ENCODE peak calls at places on chromosome 10, in seven cellular contexts. S is GM12878, V is SK-N-SH, P is K562, U is H1, J is HepG2, I is HCT116. X is an unnamed sample.

GRCh38 chr10:125823663-125824251 is 411 bp downstream of the BCCIP start:
- DNase-seq in S (no peak), V (peak; percentile 11), P (no peak), U (no peak), J (no peak), I (no peak), X (no peak)

GRCh38 chr10:91632671-91633550 is at the start of gene PPP1R3C:
- DNase-seq in S (no peak), V (peak; percentile 93), P (no peak), U (peak; percentile 73), J (peak; percentile 87), I (no peak), X (peak; percentile 45)

GRCh38 chr10:87657370-87657769 is 2.3 kb upstream of the PAPSS2 start:
- DNase-seq in S (no peak), V (no peak), P (no peak), U (no peak), J (no peak), I (no peak), X (no peak)

GRCh38 chr10:99694171-99694570 is 34.9 kb downstream of the ENTPD7 start:
- DNase-seq in S (no peak), V (no peak), P (no peak), U (no peak), J (no peak), I (no peak), X (no peak)

GRCh38 chr10:69629519-69629896 is 539 bp upstream of the FAM241B start:
- DNase-seq in S (no peak), V (no peak), P (peak; percentile 9), U (no peak), J (no peak), I (no peak), X (no peak)

GRCh38 chr10:28845009-28845682 is 167.8 kb downstream of the BAMBI start:
- DNase-seq in S (no peak), V (no peak), P (no peak), U (no peak), J (no peak), I (no peak), X (no peak)

GRCh38 chr10:2278391-2278790 is 541.1 kb upstream of the ADARB2 start:
- DNase-seq in S (no peak), V (no peak), P (no peak), U (no peak), J (no peak), I (no peak), X (no peak)

GRCh38 chr10:58704226-58705200 is 191.8 kb downstream of the BICC1 start:
- DNase-seq in S (no peak), V (no peak), P (no peak), U (no peak), J (no peak), I (no peak), X (no peak)

GRCh38 chr10:22053048-22053447 is 49.5 kb upstream of the DNAJC1 start:
- DNase-seq in S (no peak), V (no peak), P (peak; percentile 18), U (no peak), J (peak; percentile 49), I (no peak), X (no peak)

GRCh38 chr10:93415693-93416092 is 66.4 kb downstream of the MYOF start:
- DNase-seq in S (no peak), V (no peak), P (no peak), U (no peak), J (no peak), I (no peak), X (peak; percentile 31)

GRCh38 chr10:111175786-111176185 is 99.0 kb downstream of the ADRA2A start:
- DNase-seq in S (no peak), V (peak; percentile 63), P (peak; percentile 23), U (no peak), J (no peak), I (no peak), X (no peak)

GRCh38 chr10:33460461-33461294 is 126.2 kb upstream of the NRP1 start:
- DNase-seq in S (no peak), V (no peak), P (no peak), U (no peak), J (no peak), I (no peak), X (no peak)

GRCh38 chr10:30028452-30029045 is 30.8 kb downstream of the JCAD start:
- DNase-seq in S (no peak), V (no peak), P (no peak), U (no peak), J (no peak), I (no peak), X (no peak)

GRCh38 chr10:99766282-99766681 is 16.2 kb upstream of the ABCC2 start:
- DNase-seq in S (peak; percentile 50), V (no peak), P (no peak), U (no peak), J (no peak), I (no peak), X (no peak)

GRCh38 chr10:78896169-78896931 is 172.4 kb upstream of the ZMIZ1 start:
- DNase-seq in S (no peak), V (no peak), P (no peak), U (no peak), J (no peak), I (no peak), X (no peak)

GRCh38 chr10:23459323-23459939 is 20.6 kb downstream of the OTUD1 start:
- DNase-seq in S (no peak), V (no peak), P (no peak), U (no peak), J (no peak), I (no peak), X (no peak)

GRCh38 chr10:23457632-23458417 is 18.9 kb downstream of the OTUD1 start:
- DNase-seq in S (no peak), V (no peak), P (no peak), U (no peak), J (no peak), I (no peak), X (no peak)

GRCh38 chr10:23467024-23467423 is 28.1 kb downstream of the OTUD1 start:
- DNase-seq in S (no peak), V (no peak), P (no peak), U (no peak), J (no peak), I (no peak), X (no peak)

GRCh38 chr10:23467548-23467947 is 28.7 kb downstream of the OTUD1 start:
- DNase-seq in S (no peak), V (no peak), P (no peak), U (no peak), J (no peak), I (no peak), X (no peak)

DNA sequence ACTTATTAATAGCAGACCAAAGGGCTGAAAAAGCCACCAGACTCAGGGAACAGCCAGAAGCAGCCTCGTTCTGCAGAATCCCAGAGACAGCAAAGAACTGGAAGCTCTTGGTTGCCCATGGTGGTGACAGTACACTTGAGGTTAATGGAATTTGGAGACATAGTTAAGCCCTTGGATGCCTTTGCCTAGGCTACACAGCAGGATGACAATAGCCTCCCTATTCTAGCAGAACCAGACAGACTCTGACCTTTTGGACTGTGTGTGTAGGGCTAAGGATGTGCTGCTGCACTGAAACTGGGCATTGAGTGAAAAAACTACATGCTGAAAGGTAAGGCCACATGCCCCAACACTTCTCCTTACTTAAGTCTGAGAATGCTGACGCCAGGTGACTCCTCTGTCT is 22.7 kb downstream of the OTUD1 start:
- DNase-seq in S (no peak), V (no peak), P (no peak), U (no peak), J (peak; percentile 84), I (no peak), X (no peak)
- TF ChIP-seq JUND in S (no peak), V (no peak), P (no peak), U (no peak), J (no peak), I (no peak), X (no peak)

GRCh38 chr10:113151178-113151577 is 201.1 kb downstream of the TCF7L2 start:
- DNase-seq in S (no peak), V (no peak), P (no peak), U (no peak), J (no peak), I (no peak), X (no peak)
- TF ChIP-seq JUND in S (no peak), V (no peak), P (no peak), U (no peak), J (no peak), I (no peak), X (no peak)

DNA sequence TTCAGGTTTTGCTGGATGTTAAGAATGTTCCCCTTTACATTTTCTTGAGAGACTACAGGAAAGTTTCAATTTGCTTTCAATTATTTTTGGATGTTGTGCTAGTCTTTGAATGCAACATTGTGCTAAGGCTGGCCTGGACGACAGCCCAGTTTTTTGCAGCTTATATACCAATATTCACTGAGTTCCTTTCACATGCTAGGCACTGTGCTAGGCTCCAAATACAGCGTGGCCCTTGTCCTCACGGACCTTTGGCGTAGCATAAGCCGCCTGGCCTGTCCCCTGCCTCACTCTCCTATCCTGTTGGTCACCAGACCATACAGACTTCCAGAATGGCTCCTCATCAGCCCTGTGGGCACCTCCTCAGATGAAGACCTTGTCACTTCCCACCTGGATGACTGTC is 19.5 kb upstream of the HSPA12A start:
- DNase-seq in S (no peak), V (no peak), P (no peak), U (no peak), J (no peak), I (no peak), X (no peak)
- TF ChIP-seq JUND in S (no peak), V (no peak), P (no peak), U (no peak), J (no peak), I (no peak), X (no peak)

GRCh38 chr10:12530017-12530416 is 180.7 kb downstream of the CAMK1D start:
- DNase-seq in S (no peak), V (no peak), P (no peak), U (no peak), J (no peak), I (no peak), X (peak; percentile 27)
- TF ChIP-seq JUND in S (no peak), V (no peak), P (no peak), U (no peak), J (no peak), I (no peak), X (no peak)